ENCODE peak calls at places on chromosomes 5 and 9, in eight cellular contexts. P, L, W, C, G, J, Z and E are unnamed samples.
A peak's percentile ranks its signal among the peaks of the same experiment; 100 is the strongest.

GRCh38 chr9:124312290-124313265 is 54.8 kb downstream of the NEK6 start:
- DNase-seq in P (no peak), L (no peak), W (no peak), C (no peak), G (no peak), J (no peak), Z (peak; percentile 31), E (no peak)

GRCh38 chr5:150059623-150060022 is 26.7 kb downstream of the CSF1R start:
- DNase-seq in P (no peak), L (no peak), W (no peak), C (no peak), G (no peak), J (no peak), Z (no peak), E (no peak)

GRCh38 chr5:72465601-72466563 is 41.3 kb downstream of the ZNF366 start:
- DNase-seq in P (no peak), L (no peak), W (no peak), C (no peak), G (no peak), J (no peak), Z (no peak), E (no peak)

GRCh38 chr5:179699640-179700298 is 1.0 kb downstream of the CANX start:
- DNase-seq in P (peak; percentile 59), L (peak; percentile 44), W (peak; percentile 44), C (no peak), G (no peak), J (no peak), Z (peak; percentile 27), E (no peak)

GRCh38 chr9:109796081-109796480 is 16.1 kb downstream of the PALM2AKAP2 start:
- DNase-seq in P (no peak), L (no peak), W (no peak), C (no peak), G (no peak), J (no peak), Z (no peak), E (no peak)

GRCh38 chr9:110027624-110028023 is 180.3 kb downstream of the C9orf152 start:
- DNase-seq in P (peak; percentile 55), L (no peak), W (peak; percentile 23), C (no peak), G (no peak), J (no peak), Z (no peak), E (no peak)

GRCh38 chr9:7591501-7591900 is 208.1 kb downstream of the DMAC1 start:
- DNase-seq in P (no peak), L (no peak), W (no peak), C (no peak), G (no peak), J (no peak), Z (no peak), E (no peak)

GRCh38 chr9:91245432-91246313 is 116.0 kb downstream of the AUH start:
- DNase-seq in P (peak; percentile 16), L (no peak), W (no peak), C (no peak), G (no peak), J (no peak), Z (no peak), E (no peak)

GRCh38 chr9:115891929-115892328 is 261.7 kb upstream of the PAPPA start:
- DNase-seq in P (peak; percentile 9), L (no peak), W (no peak), C (no peak), G (no peak), J (no peak), Z (no peak), E (no peak)

GRCh38 chr5:33223563-33224305 is 217.0 kb upstream of the TARS1 start:
- DNase-seq in P (no peak), L (no peak), W (no peak), C (no peak), G (no peak), J (no peak), Z (no peak), E (no peak)

GRCh38 chr5:147965712-147966111 is 59.4 kb upstream of the C5orf46 start:
- DNase-seq in P (peak; percentile 66), L (no peak), W (peak; percentile 10), C (no peak), G (no peak), J (no peak), Z (no peak), E (no peak)

GRCh38 chr5:150210644-150211043 is 20.8 kb downstream of the SLC6A7 start:
- DNase-seq in P (no peak), L (no peak), W (no peak), C (no peak), G (no peak), J (no peak), Z (no peak), E (no peak)